ENCODE peak calls at places on chromosomes 5 and 9, in six cellular contexts. T is uterus; F is CD4-positive, alpha-beta T cell; D is CD8-positive, alpha-beta T cell; H is colonic mucosa; K is AG04450. I is an unnamed sample. For H3K27me3, the result is how much of the 10 kb centered on the place peaks cover.

GRCh38 chr5:66582499-66582898 is 13.7 kb upstream of the MAST4 start:
- DNase-seq in F (no peak), T (no peak), D (no peak), H (no peak), K (no peak), I (no peak)

GRCh38 chr5:61680247-61680646 is 348.2 kb downstream of the ZSWIM6 start:
- DNase-seq in T (no peak), K (no peak), D (no peak), H (no peak), F (no peak), I (no peak)

GRCh38 chr9:97220894-97221477 is 86.5 kb upstream of the CCDC180 start:
- DNase-seq in D (no peak), F (no peak), H (no peak), T (no peak), K (no peak), I (peak)

GRCh38 chr9:126935630-126936029 is 21.0 kb downstream of the RALGPS1 start:
- DNase-seq in K (no peak), H (no peak), F (no peak), D (no peak), T (no peak), I (no peak)

GRCh38 chr9:94096819-94097577 is 12.7 kb downstream of the PTPDC1 start:
- DNase-seq in H (no peak), K (no peak), T (no peak), F (no peak), D (no peak), I (no peak)

GRCh38 chr9:128687453-128687852 is 1.6 kb upstream of the SET start:
- DNase-seq in D (no peak), F (no peak), T (no peak), H (no peak), K (no peak), I (no peak)

GRCh38 chr5:84370176-84370575 is 14.5 kb downstream of the EDIL3 start:
- DNase-seq in F (no peak), H (peak), K (no peak), D (no peak), T (no peak), I (no peak)

GRCh38 chr9:76465442-76466298 is 6.7 kb downstream of the GCNT1 start:
- DNase-seq in F (no peak), T (no peak), K (no peak), D (no peak), H (no peak), I (no peak)

GRCh38 chr5:59423021-59423420 is 470.5 kb downstream of the PDE4D start:
- DNase-seq in K (no peak), H (no peak), T (no peak), D (no peak), F (no peak), I (no peak)

GRCh38 chr9:112283854-112284253 is 49.6 kb downstream of the PTBP3 start:
- DNase-seq in K (no peak), T (no peak), H (no peak), F (no peak), D (no peak), I (no peak)

GRCh38 chr9:747567-747966 is 93.9 kb upstream of the DMRT1 start:
- DNase-seq in H (no peak), T (no peak), F (no peak), K (no peak), D (no peak), I (no peak)

GRCh38 chr9:114202849-114203248 is 47.5 kb downstream of the COL27A1 start:
- DNase-seq in T (no peak), D (no peak), K (no peak), H (no peak), F (no peak), I (no peak)

GRCh38 chr9:77892171-77892570 is 139.4 kb downstream of the GNAQ start:
- DNase-seq in D (no peak), F (no peak), H (no peak), K (no peak), T (no peak), I (no peak)

GRCh38 chr5:94268226-94268625 is 350.2 kb downstream of the KIAA0825 start:
- DNase-seq in H (no peak), K (no peak), F (no peak), T (no peak), D (no peak), I (no peak)

GRCh38 chr5:55030676-55031445 is 6.8 kb downstream of the GZMK start:
- DNase-seq in T (no peak), K (no peak), D (no peak), H (no peak), F (no peak), I (no peak)

GRCh38 chr5:73374520-73375235 is 73.9 kb downstream of the FOXD1 start:
- DNase-seq in D (no peak), F (no peak), T (no peak), K (no peak), H (no peak), I (no peak)

GRCh38 chr5:146618434-146618833 is 102.4 kb upstream of the GPR151 start:
- DNase-seq in F (no peak), T (no peak), H (no peak), D (no peak), K (no peak), I (peak)

GRCh38 chr9:104843644-104844226 is 79.8 kb downstream of the NIPSNAP3B start:
- DNase-seq in K (no peak), H (no peak), D (no peak), T (no peak), F (no peak), I (no peak)

GRCh38 chr9:113653746-113654604 is 190.4 kb downstream of the RGS3 start:
- DNase-seq in F (no peak), H (no peak), D (no peak), T (no peak), K (no peak), I (no peak)

GRCh38 chr5:23525751-23526150 is 18.3 kb downstream of the PRDM9 start:
- DNase-seq in K (no peak), D (no peak), H (no peak), F (no peak), T (no peak), I (no peak)

GRCh38 chr9:21681641-21682040 is 120.8 kb upstream of the MTAP start:
- DNase-seq in F (no peak), T (no peak), D (no peak), K (no peak), H (no peak), I (no peak)

GRCh38 chr5:115262066-115262404 is 642 bp downstream of the PGGT1B start:
- DNase-seq in T (no peak), K (no peak), D (no peak), F (no peak), H (peak), I (peak)

GRCh38 chr9:19876569-19877316 is 87.9 kb upstream of the SLC24A2 start:
- DNase-seq in D (no peak), H (no peak), F (no peak), T (no peak), K (no peak), I (no peak)

GRCh38 chr5:14986413-14986812 is 114.8 kb upstream of the ANKH start:
- DNase-seq in H (no peak), F (no peak), D (no peak), T (no peak), K (no peak), I (no peak)

GRCh38 chr9:129851821-129852220 is 16.6 kb downstream of the USP20 start:
- DNase-seq in F (no peak), D (no peak), T (no peak), K (no peak), H (no peak), I (no peak)

GRCh38 chr9:115369322-115369957 is 251.5 kb upstream of the TNC start:
- DNase-seq in T (no peak), D (no peak), F (no peak), K (peak), H (no peak), I (peak)

GRCh38 chr9:38038307-38039089 is 30.5 kb downstream of the SHB start:
- DNase-seq in F (no peak), K (no peak), H (no peak), T (no peak), D (no peak), I (no peak)

GRCh38 chr9:33651125-33651524 is 127.1 kb downstream of the ANKRD18B start:
- DNase-seq in H (no peak), K (no peak), F (no peak), D (no peak), T (no peak), I (no peak)

GRCh38 chr5:71865665-71866320 is 146.7 kb downstream of the CARTPT start:
- DNase-seq in K (no peak), T (no peak), H (no peak), F (no peak), D (no peak), I (no peak)

GRCh38 chr5:175683921-175684320 is 26.1 kb downstream of the HRH2 start:
- DNase-seq in H (no peak), D (no peak), T (no peak), F (no peak), K (no peak), I (no peak)
- H3K27me3 ChIP-seq in H (under half), D (under half), T (under half), F (under half), K (under half), I (under half)

DNA sequence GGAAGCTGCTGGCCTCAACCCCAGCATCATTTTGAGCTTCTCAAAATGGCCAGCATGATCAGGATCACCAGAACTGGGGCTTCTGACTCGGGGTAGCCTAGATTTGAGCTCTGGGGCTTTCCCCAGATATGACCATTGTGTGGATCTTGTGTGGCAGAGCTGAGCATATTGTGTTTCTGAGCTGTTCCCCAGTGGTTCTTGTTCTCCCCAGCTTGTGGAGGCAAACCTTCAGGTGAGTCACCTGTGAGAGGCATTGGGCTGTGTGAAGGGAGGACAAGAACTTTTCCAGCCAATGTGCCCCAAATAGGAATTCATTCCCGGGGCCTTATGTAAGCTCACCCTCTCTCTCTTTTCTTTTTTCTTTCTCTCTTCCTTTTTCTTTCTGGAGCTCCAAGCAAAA is 80.7 kb upstream of the PITX1 start:
- DNase-seq in K (no peak), F (no peak), T (no peak), H (no peak), D (no peak), I (no peak)
- H3K27me3 ChIP-seq in K (under half), F (under half), T (under half), H (under half), D (under half), I (under half)

GRCh38 chr9:130920762-130921482 is 18.1 kb downstream of the FIBCD1 start:
- DNase-seq in T (no peak), D (no peak), F (no peak), K (no peak), H (no peak), I (no peak)
- H3K27me3 ChIP-seq in T (under half), D (under half), F (under half), K (under half), H (under half), I (under half)

GRCh38 chr9:131277673-131278420 is 1.5 kb upstream of the FAM78A start:
- DNase-seq in D (peak), H (peak), F (peak), K (peak), T (peak), I (peak)
- H3K27me3 ChIP-seq in D (under half), H (under half), F (under half), K (half or more), T (under half), I (half or more)

GRCh38 chr5:132779961-132780360 is 2.9 kb upstream of the SEPTIN8 start:
- DNase-seq in T (no peak), F (no peak), H (no peak), K (no peak), D (no peak), I (no peak)

GRCh38 chr5:132781029-132781428 is 4.0 kb upstream of the SEPTIN8 start:
- DNase-seq in K (no peak), D (no peak), H (no peak), F (no peak), T (no peak), I (no peak)

GRCh38 chr5:132782101-132782500 is 5.1 kb upstream of the SEPTIN8 start:
- DNase-seq in F (no peak), H (no peak), D (no peak), T (no peak), K (no peak), I (no peak)

GRCh38 chr5:132778856-132779255 is 1.8 kb upstream of the SEPTIN8 start:
- DNase-seq in K (no peak), D (no peak), F (no peak), H (no peak), T (no peak), I (no peak)

GRCh38 chr5:132780577-132780976 is 3.5 kb upstream of the SEPTIN8 start:
- DNase-seq in K (no peak), F (no peak), D (no peak), H (no peak), T (no peak), I (no peak)
- H3K27me3 ChIP-seq in K (under half), F (under half), D (under half), H (under half), T (under half), I (under half)

GRCh38 chr5:123155511-123155923 is 66.5 kb downstream of the PRDM6 start:
- DNase-seq in D (no peak), K (no peak), F (no peak), H (no peak), T (no peak), I (no peak)
- H3K27me3 ChIP-seq in D (under half), K (under half), F (under half), H (under half), T (under half), I (under half)

DNA sequence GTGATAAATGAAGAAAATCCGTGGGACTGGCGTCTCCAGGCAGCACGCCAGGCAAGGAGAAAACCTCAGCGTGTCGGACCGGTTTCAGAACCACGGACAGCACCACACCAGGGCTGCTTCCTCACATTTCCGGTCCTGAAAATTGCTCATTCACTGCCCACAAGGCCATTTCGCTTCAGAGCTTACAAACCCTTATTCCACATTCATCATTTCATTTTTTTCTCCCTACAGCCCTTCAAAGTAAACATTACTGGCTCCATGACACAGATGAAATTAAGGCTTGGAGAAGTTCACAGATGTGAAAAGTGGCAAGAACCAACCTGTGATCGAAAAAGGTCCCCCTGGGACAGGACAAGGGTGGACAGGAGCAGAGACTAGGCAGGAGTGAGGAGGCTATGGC is 1.5 kb upstream of the GPRIN1 start:
- DNase-seq in F (peak), K (peak), D (peak), T (peak), H (peak), I (peak)
- H3K27me3 ChIP-seq in F (under half), K (under half), D (under half), T (under half), H (under half), I (under half)

GRCh38 chr5:135526924-135527323 is 8.8 kb downstream of the NEUROG1 start:
- DNase-seq in K (no peak), H (no peak), T (no peak), F (no peak), D (no peak), I (no peak)
- H3K27me3 ChIP-seq in K (under half), H (under half), T (under half), F (under half), D (under half), I (half or more)

I was measured in hepatocyte.